ENCODE peak calls at places on chromosomes 5 and 9, in ten cellular contexts. One of them, this sample, is unnamed.

GRCh38 chr5:173228639-173229380 is 6.2 kb downstream of the NKX2-5 start:
- DNase-seq in PC-3: no peak
- DNase-seq in brain microvascular endothelial cell: no peak
- DNase-seq in lower lobe of right lung: no peak
- DNase-seq in small intestine: no peak
- DNase-seq in left ventricle myocardium inferior: no peak
- DNase-seq in bronchial epithelial cell: no peak
- DNase-seq in fibroblast of lung: no peak
- DNase-seq in ovary: no peak
- DNase-seq in upper lobe of left lung: peak; percentile 84
- DNase-seq in this sample: no peak

GRCh38 chr9:31848505-31849285 is 535.7 kb upstream of the ACO1 start:
- DNase-seq in PC-3: peak; percentile 7
- DNase-seq in brain microvascular endothelial cell: no peak
- DNase-seq in lower lobe of right lung: peak; percentile 25
- DNase-seq in small intestine: no peak
- DNase-seq in left ventricle myocardium inferior: no peak
- DNase-seq in bronchial epithelial cell: no peak
- DNase-seq in fibroblast of lung: no peak
- DNase-seq in ovary: no peak
- DNase-seq in upper lobe of left lung: peak; percentile 5
- DNase-seq in this sample: no peak

GRCh38 chr9:37925786-37926736 is 22.1 kb upstream of the SLC25A51 start:
- DNase-seq in PC-3: no peak
- DNase-seq in brain microvascular endothelial cell: no peak
- DNase-seq in lower lobe of right lung: peak; percentile 29
- DNase-seq in small intestine: no peak
- DNase-seq in left ventricle myocardium inferior: no peak
- DNase-seq in bronchial epithelial cell: peak; percentile 34
- DNase-seq in fibroblast of lung: peak; percentile 54
- DNase-seq in ovary: no peak
- DNase-seq in upper lobe of left lung: no peak
- DNase-seq in this sample: no peak

GRCh38 chr5:168393773-168394172 is 92.5 kb upstream of the RARS1 start:
- DNase-seq in PC-3: no peak
- DNase-seq in brain microvascular endothelial cell: no peak
- DNase-seq in lower lobe of right lung: no peak
- DNase-seq in small intestine: no peak
- DNase-seq in left ventricle myocardium inferior: no peak
- DNase-seq in bronchial epithelial cell: no peak
- DNase-seq in fibroblast of lung: no peak
- DNase-seq in ovary: no peak
- DNase-seq in upper lobe of left lung: no peak
- DNase-seq in this sample: no peak

GRCh38 chr5:103849934-103850333 is 287.3 kb upstream of the NUDT12 start:
- DNase-seq in PC-3: peak; percentile 98
- DNase-seq in brain microvascular endothelial cell: peak; percentile 95
- DNase-seq in lower lobe of right lung: no peak
- DNase-seq in small intestine: no peak
- DNase-seq in left ventricle myocardium inferior: no peak
- DNase-seq in bronchial epithelial cell: peak; percentile 95
- DNase-seq in fibroblast of lung: peak; percentile 95
- DNase-seq in ovary: no peak
- DNase-seq in upper lobe of left lung: no peak
- DNase-seq in this sample: peak; percentile 83

GRCh38 chr5:100992354-100992753 is 89.3 kb upstream of the ST8SIA4 start:
- DNase-seq in PC-3: no peak
- DNase-seq in brain microvascular endothelial cell: no peak
- DNase-seq in lower lobe of right lung: no peak
- DNase-seq in small intestine: no peak
- DNase-seq in left ventricle myocardium inferior: no peak
- DNase-seq in bronchial epithelial cell: no peak
- DNase-seq in fibroblast of lung: no peak
- DNase-seq in ovary: no peak
- DNase-seq in upper lobe of left lung: no peak
- DNase-seq in this sample: no peak

GRCh38 chr5:139431706-139432105 is 7.6 kb downstream of the DNAJC18 start:
- DNase-seq in PC-3: no peak
- DNase-seq in brain microvascular endothelial cell: no peak
- DNase-seq in lower lobe of right lung: no peak
- DNase-seq in small intestine: no peak
- DNase-seq in left ventricle myocardium inferior: no peak
- DNase-seq in bronchial epithelial cell: peak; percentile 56
- DNase-seq in fibroblast of lung: no peak
- DNase-seq in ovary: no peak
- DNase-seq in upper lobe of left lung: no peak
- DNase-seq in this sample: no peak

GRCh38 chr5:32261198-32261597 is 51.5 kb downstream of the MTMR12 start:
- DNase-seq in PC-3: no peak
- DNase-seq in brain microvascular endothelial cell: no peak
- DNase-seq in lower lobe of right lung: no peak
- DNase-seq in small intestine: no peak
- DNase-seq in left ventricle myocardium inferior: no peak
- DNase-seq in bronchial epithelial cell: no peak
- DNase-seq in fibroblast of lung: no peak
- DNase-seq in ovary: no peak
- DNase-seq in upper lobe of left lung: no peak
- DNase-seq in this sample: no peak

GRCh38 chr9:114406441-114406840 is 18.7 kb upstream of the AKNA start:
- DNase-seq in PC-3: no peak
- DNase-seq in brain microvascular endothelial cell: no peak
- DNase-seq in lower lobe of right lung: no peak
- DNase-seq in small intestine: no peak
- DNase-seq in left ventricle myocardium inferior: no peak
- DNase-seq in bronchial epithelial cell: no peak
- DNase-seq in fibroblast of lung: no peak
- DNase-seq in ovary: no peak
- DNase-seq in upper lobe of left lung: peak; percentile 80
- DNase-seq in this sample: no peak

GRCh38 chr9:126149661-126150060 is 177.0 kb upstream of the MVB12B start:
- DNase-seq in PC-3: no peak
- DNase-seq in brain microvascular endothelial cell: no peak
- DNase-seq in lower lobe of right lung: no peak
- DNase-seq in small intestine: no peak
- DNase-seq in left ventricle myocardium inferior: no peak
- DNase-seq in bronchial epithelial cell: no peak
- DNase-seq in fibroblast of lung: no peak
- DNase-seq in ovary: no peak
- DNase-seq in upper lobe of left lung: no peak
- DNase-seq in this sample: no peak

DNA sequence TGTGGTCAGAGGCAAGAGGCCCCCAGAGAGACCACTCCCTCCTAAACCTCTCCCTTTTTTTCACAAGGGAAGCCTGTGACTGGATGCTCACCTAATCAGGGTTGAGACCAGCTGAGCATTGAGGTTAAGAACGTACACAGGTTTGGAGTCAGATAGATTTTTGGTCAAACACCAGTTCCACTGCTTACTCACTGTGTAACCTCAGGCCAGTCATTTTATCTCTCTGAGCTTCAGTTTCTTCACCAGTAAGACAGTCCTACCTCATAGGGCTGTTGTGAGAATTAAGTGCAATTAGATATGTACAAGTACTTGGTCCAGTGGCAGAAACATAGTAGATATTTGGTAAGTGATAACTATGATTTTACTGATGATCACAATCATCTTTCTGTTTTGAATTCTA is 256.8 kb downstream of the CDK5RAP2 start:
- DNase-seq in PC-3: no peak
- DNase-seq in brain microvascular endothelial cell: no peak
- DNase-seq in lower lobe of right lung: no peak
- DNase-seq in small intestine: no peak
- DNase-seq in left ventricle myocardium inferior: no peak
- DNase-seq in bronchial epithelial cell: no peak
- DNase-seq in fibroblast of lung: no peak
- DNase-seq in ovary: no peak
- DNase-seq in upper lobe of left lung: no peak
- DNase-seq in this sample: no peak
- H3K27me3 ChIP-seq in PC-3: peaks cover 26% of the 10 kb centered on the region
- H3K27me3 ChIP-seq in brain microvascular endothelial cell: no peaks in the 10 kb centered on the region
- H3K27me3 ChIP-seq in lower lobe of right lung: no peaks in the 10 kb centered on the region
- H3K27me3 ChIP-seq in small intestine: no peaks in the 10 kb centered on the region
- H3K27me3 ChIP-seq in left ventricle myocardium inferior: peaks cover 7% of the 10 kb centered on the region
- H3K27me3 ChIP-seq in bronchial epithelial cell: peaks cover 2% of the 10 kb centered on the region
- H3K27me3 ChIP-seq in fibroblast of lung: no peaks in the 10 kb centered on the region
- H3K27me3 ChIP-seq in ovary: no peaks in the 10 kb centered on the region
- H3K27me3 ChIP-seq in upper lobe of left lung: no peaks in the 10 kb centered on the region
- H3K27me3 ChIP-seq in this sample: peaks cover 2% of the 10 kb centered on the region

DNA sequence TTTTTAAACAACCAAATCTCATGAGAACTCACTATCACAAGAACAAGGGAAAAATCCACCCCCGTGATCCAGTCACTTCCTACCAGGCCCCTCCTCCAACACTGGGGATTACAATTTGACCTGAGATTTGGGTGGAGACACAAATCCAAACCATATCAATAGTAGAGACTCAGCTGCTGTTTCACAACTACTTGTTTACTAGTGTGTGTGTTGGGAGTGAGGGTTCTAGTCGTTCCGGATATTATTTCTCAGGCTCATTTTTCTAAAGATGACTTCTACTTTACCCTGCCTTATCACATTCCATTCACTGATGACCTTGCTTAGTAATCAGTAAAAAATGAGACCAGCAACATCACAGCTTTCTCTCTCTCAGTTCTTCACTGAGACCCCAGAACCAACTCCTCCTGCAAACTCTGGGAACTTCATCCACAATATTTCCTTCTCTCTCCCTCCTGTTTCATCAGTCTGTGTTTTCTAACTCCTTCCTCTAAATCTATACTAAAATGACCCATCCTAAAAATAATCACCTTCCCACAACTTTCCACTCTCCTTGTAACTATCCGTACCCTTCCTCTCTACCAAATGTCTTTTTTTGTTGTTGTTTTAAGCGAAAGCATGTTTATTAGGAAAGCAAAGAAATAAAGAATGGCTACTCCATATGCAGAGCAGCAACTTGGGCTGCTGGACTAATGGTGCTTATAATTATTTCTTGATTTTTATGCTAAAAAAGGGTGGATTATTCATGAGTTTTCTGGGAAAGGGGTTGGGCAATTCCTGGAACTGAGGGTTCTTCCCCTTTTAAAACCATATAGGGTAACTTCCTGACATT is 121.5 kb upstream of the SPRY4 start:
- DNase-seq in PC-3: no peak
- DNase-seq in brain microvascular endothelial cell: peak; percentile 93
- DNase-seq in lower lobe of right lung: no peak
- DNase-seq in small intestine: no peak
- DNase-seq in left ventricle myocardium inferior: no peak
- DNase-seq in bronchial epithelial cell: peak; percentile 66
- DNase-seq in fibroblast of lung: peak; percentile 84
- DNase-seq in ovary: peak; percentile 42
- DNase-seq in upper lobe of left lung: no peak
- DNase-seq in this sample: peak; percentile 31
- H3K4me3 ChIP-seq in PC-3: no peak overlapping the region
- H3K4me3 ChIP-seq in brain microvascular endothelial cell: no peak overlapping the region
- H3K4me3 ChIP-seq in lower lobe of right lung: no peak overlapping the region
- H3K4me3 ChIP-seq in small intestine: no peak overlapping the region
- H3K4me3 ChIP-seq in left ventricle myocardium inferior: no peak overlapping the region
- H3K4me3 ChIP-seq in bronchial epithelial cell: no peak overlapping the region
- H3K4me3 ChIP-seq in fibroblast of lung: no peak overlapping the region
- H3K4me3 ChIP-seq in ovary: no peak overlapping the region
- H3K4me3 ChIP-seq in upper lobe of left lung: no peak overlapping the region
- H3K4me3 ChIP-seq in this sample: no peak overlapping the region

GRCh38 chr9:136143215-136144001 is 24.7 kb upstream of the TMEM250 start:
- DNase-seq in PC-3: peak; percentile 26
- DNase-seq in brain microvascular endothelial cell: no peak
- DNase-seq in lower lobe of right lung: no peak
- DNase-seq in small intestine: no peak
- DNase-seq in left ventricle myocardium inferior: no peak
- DNase-seq in bronchial epithelial cell: no peak
- DNase-seq in fibroblast of lung: no peak
- DNase-seq in ovary: no peak
- DNase-seq in upper lobe of left lung: peak; percentile 56
- DNase-seq in this sample: no peak
- H3K27me3 ChIP-seq in PC-3: no peaks in the 10 kb centered on the region
- H3K27me3 ChIP-seq in brain microvascular endothelial cell: peaks cover 19% of the 10 kb centered on the region
- H3K27me3 ChIP-seq in lower lobe of right lung: peaks cover 62% of the 10 kb centered on the region
- H3K27me3 ChIP-seq in small intestine: peaks cover 7% of the 10 kb centered on the region
- H3K27me3 ChIP-seq in left ventricle myocardium inferior: peaks cover 78% of the 10 kb centered on the region
- H3K27me3 ChIP-seq in bronchial epithelial cell: peaks cover 11% of the 10 kb centered on the region
- H3K27me3 ChIP-seq in fibroblast of lung: no peaks in the 10 kb centered on the region
- H3K27me3 ChIP-seq in ovary: no peaks in the 10 kb centered on the region
- H3K27me3 ChIP-seq in upper lobe of left lung: no peaks in the 10 kb centered on the region
- H3K27me3 ChIP-seq in this sample: peaks cover 18% of the 10 kb centered on the region

DNA sequence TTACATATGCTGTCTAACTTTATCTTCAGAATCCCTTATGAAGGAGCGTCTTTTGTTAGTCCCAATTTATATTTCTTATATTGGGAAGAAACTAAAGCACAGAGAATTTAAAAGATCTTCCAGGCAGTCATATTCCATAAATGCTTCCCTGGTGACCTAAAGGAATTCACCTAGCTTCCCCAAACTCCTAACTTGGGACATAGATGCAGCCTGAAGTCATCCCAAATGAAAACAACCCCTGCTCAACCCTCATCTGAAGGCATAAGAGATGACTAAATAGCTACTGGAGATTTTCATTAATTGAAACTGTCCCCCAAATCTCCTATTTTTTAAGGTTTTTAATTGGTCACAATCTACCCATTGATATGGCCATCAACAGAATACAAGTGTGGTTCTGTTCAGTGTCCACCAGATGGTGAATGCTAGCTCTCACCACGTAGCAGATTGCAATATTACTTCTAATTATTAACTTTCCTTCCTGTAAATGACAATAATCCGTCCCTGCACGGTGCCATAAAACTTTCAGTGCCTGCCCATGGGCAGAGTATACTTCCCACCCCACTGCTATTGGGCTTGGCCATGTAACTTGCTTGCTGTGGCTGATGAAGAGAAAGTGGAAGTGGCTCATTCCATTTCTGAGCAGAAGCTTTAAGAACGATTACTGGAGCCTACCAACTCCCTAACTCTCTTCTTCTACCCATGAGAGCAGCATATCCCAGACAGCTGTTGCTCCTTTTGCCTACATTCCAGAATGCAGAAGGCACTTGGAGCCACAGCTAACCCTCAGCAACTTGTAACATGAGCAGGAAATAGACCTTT is 18.7 kb downstream of the PRUNE2 start:
- DNase-seq in PC-3: no peak
- DNase-seq in brain microvascular endothelial cell: no peak
- DNase-seq in lower lobe of right lung: no peak
- DNase-seq in small intestine: peak; percentile 95
- DNase-seq in left ventricle myocardium inferior: no peak
- DNase-seq in bronchial epithelial cell: no peak
- DNase-seq in fibroblast of lung: peak; percentile 46
- DNase-seq in ovary: no peak
- DNase-seq in upper lobe of left lung: no peak
- DNase-seq in this sample: no peak
- H3K4me3 ChIP-seq in PC-3: no peak overlapping the region
- H3K4me3 ChIP-seq in brain microvascular endothelial cell: no peak overlapping the region
- H3K4me3 ChIP-seq in lower lobe of right lung: no peak overlapping the region
- H3K4me3 ChIP-seq in small intestine: no peak overlapping the region
- H3K4me3 ChIP-seq in left ventricle myocardium inferior: no peak overlapping the region
- H3K4me3 ChIP-seq in bronchial epithelial cell: no peak overlapping the region
- H3K4me3 ChIP-seq in fibroblast of lung: no peak overlapping the region
- H3K4me3 ChIP-seq in ovary: no peak overlapping the region
- H3K4me3 ChIP-seq in upper lobe of left lung: no peak overlapping the region
- H3K4me3 ChIP-seq in this sample: no peak overlapping the region

GRCh38 chr5:1995491-1995890 is 112.8 kb upstream of the IRX4 start:
- DNase-seq in PC-3: no peak
- DNase-seq in brain microvascular endothelial cell: no peak
- DNase-seq in lower lobe of right lung: no peak
- DNase-seq in small intestine: no peak
- DNase-seq in left ventricle myocardium inferior: no peak
- DNase-seq in bronchial epithelial cell: no peak
- DNase-seq in fibroblast of lung: no peak
- DNase-seq in ovary: no peak
- DNase-seq in upper lobe of left lung: no peak
- DNase-seq in this sample: no peak
- H3K27me3 ChIP-seq in PC-3: peaks cover 77% of the 10 kb centered on the region
- H3K27me3 ChIP-seq in brain microvascular endothelial cell: no peaks in the 10 kb centered on the region
- H3K27me3 ChIP-seq in lower lobe of right lung: no peaks in the 10 kb centered on the region
- H3K27me3 ChIP-seq in small intestine: no peaks in the 10 kb centered on the region
- H3K27me3 ChIP-seq in left ventricle myocardium inferior: peaks cover 1% of the 10 kb centered on the region
- H3K27me3 ChIP-seq in bronchial epithelial cell: no peaks in the 10 kb centered on the region
- H3K27me3 ChIP-seq in fibroblast of lung: no peaks in the 10 kb centered on the region
- H3K27me3 ChIP-seq in ovary: no peaks in the 10 kb centered on the region
- H3K27me3 ChIP-seq in upper lobe of left lung: no peaks in the 10 kb centered on the region
- H3K27me3 ChIP-seq in this sample: no peaks in the 10 kb centered on the region

GRCh38 chr5:8952147-8952546 is 593.7 kb downstream of the SEMA5A start:
- DNase-seq in PC-3: no peak
- DNase-seq in brain microvascular endothelial cell: no peak
- DNase-seq in lower lobe of right lung: no peak
- DNase-seq in small intestine: no peak
- DNase-seq in left ventricle myocardium inferior: no peak
- DNase-seq in bronchial epithelial cell: no peak
- DNase-seq in fibroblast of lung: no peak
- DNase-seq in ovary: no peak
- DNase-seq in upper lobe of left lung: no peak
- DNase-seq in this sample: no peak
- H3K4me3 ChIP-seq in PC-3: no peak overlapping the region
- H3K4me3 ChIP-seq in brain microvascular endothelial cell: no peak overlapping the region
- H3K4me3 ChIP-seq in lower lobe of right lung: no peak overlapping the region
- H3K4me3 ChIP-seq in small intestine: no peak overlapping the region
- H3K4me3 ChIP-seq in left ventricle myocardium inferior: no peak overlapping the region
- H3K4me3 ChIP-seq in bronchial epithelial cell: no peak overlapping the region
- H3K4me3 ChIP-seq in fibroblast of lung: no peak overlapping the region
- H3K4me3 ChIP-seq in ovary: no peak overlapping the region
- H3K4me3 ChIP-seq in upper lobe of left lung: no peak overlapping the region
- H3K4me3 ChIP-seq in this sample: no peak overlapping the region